ENCODE peak calls at places on chromosome 22, in six cellular contexts. D, J, Y, P, X and O are unnamed samples.

GRCh38 chr22:36862251-36863242 is 1.7 kb downstream of the NCF4 start:
- DNase-seq in D (no peak), J (no peak), Y (no peak), P (no peak), X (no peak), O (no peak)

GRCh38 chr22:17213976-17214375 is 5.3 kb downstream of the ADA2 start:
- DNase-seq in D (peak), J (peak), Y (peak), P (peak), X (peak), O (peak)

GRCh38 chr22:39351689-39352214 is 2.0 kb downstream of the SYNGR1 start:
- DNase-seq in D (no peak), J (no peak), Y (no peak), P (no peak), X (no peak), O (peak)

GRCh38 chr22:37321288-37321687 is 39.0 kb downstream of the CYTH4 start:
- DNase-seq in D (no peak), J (no peak), Y (no peak), P (no peak), X (no peak), O (no peak)

GRCh38 chr22:37161442-37161841 is 11.7 kb upstream of the IL2RB start:
- DNase-seq in D (peak), J (no peak), Y (no peak), P (no peak), X (peak), O (peak)

GRCh38 chr22:37763012-37763411 is 44.7 kb upstream of the GCAT start:
- DNase-seq in D (no peak), J (no peak), Y (no peak), P (no peak), X (no peak), O (no peak)

GRCh38 chr22:23063539-23064380 is 6.6 kb upstream of the GNAZ start:
- DNase-seq in D (no peak), J (peak), Y (no peak), P (no peak), X (no peak), O (no peak)

GRCh38 chr22:23305321-23305910 is 125.1 kb downstream of the BCR start:
- DNase-seq in D (peak), J (no peak), Y (peak), P (no peak), X (no peak), O (no peak)

GRCh38 chr22:31343235-31344191 is 2.6 kb downstream of the PATZ1 start:
- DNase-seq in D (peak), J (peak), Y (peak), P (peak), X (no peak), O (peak)

GRCh38 chr22:44497218-44497903 is 672 bp downstream of the RTL6 start:
- DNase-seq in D (no peak), J (peak), Y (peak), P (peak), X (no peak), O (peak)

GRCh38 chr22:36301384-36301828 is 48.5 kb downstream of the APOL1 start:
- DNase-seq in D (peak), J (peak), Y (peak), P (peak), X (peak), O (peak)

GRCh38 chr22:26656896-26657851 is at the start of gene MIAT:
- DNase-seq in D (no peak), J (peak), Y (no peak), P (peak), X (peak), O (peak)

GRCh38 chr22:37155971-37156370 is 6.3 kb upstream of the IL2RB start:
- DNase-seq in D (no peak), J (no peak), Y (no peak), P (no peak), X (no peak), O (no peak)

GRCh38 chr22:50641696-50642607 is 14.0 kb upstream of the ARSA start:
- DNase-seq in D (no peak), J (peak), Y (peak), P (peak), X (no peak), O (peak)

GRCh38 chr22:23696326-23696851 is 5.6 kb downstream of the RGL4 start:
- DNase-seq in D (no peak), J (no peak), Y (no peak), P (no peak), X (no peak), O (no peak)

GRCh38 chr22:35838849-35839646 is 121.4 kb downstream of the APOL5 start:
- DNase-seq in D (peak), J (no peak), Y (peak), P (peak), X (no peak), O (peak)

GRCh38 chr22:37708580-37709444 is 12.0 kb downstream of the TRIOBP start:
- DNase-seq in D (no peak), J (no peak), Y (no peak), P (no peak), X (no peak), O (no peak)

GRCh38 chr22:26914786-26915185 is 257.4 kb downstream of the MIAT start:
- DNase-seq in D (no peak), J (no peak), Y (no peak), P (no peak), X (no peak), O (no peak)

GRCh38 chr22:30286813-30287625 is 2.3 kb downstream of the CASTOR1 start:
- DNase-seq in D (peak), J (peak), Y (peak), P (peak), X (peak), O (peak)

GRCh38 chr22:39144101-39144815 is 8.2 kb downstream of the CBX7 start:
- DNase-seq in D (peak), J (no peak), Y (peak), P (peak), X (peak), O (peak)

GRCh38 chr22:18076060-18076497 is 1.7 kb upstream of the PEX26 start:
- DNase-seq in D (peak), J (peak), Y (peak), P (peak), X (peak), O (peak)

GRCh38 chr22:42041784-42042183 is 28.8 kb downstream of the NAGA start:
- DNase-seq in D (no peak), J (no peak), Y (no peak), P (no peak), X (no peak), O (no peak)

GRCh38 chr22:26559961-26560575 is 29.9 kb downstream of the TPST2 start:
- DNase-seq in D (no peak), J (no peak), Y (no peak), P (no peak), X (no peak), O (no peak)

GRCh38 chr22:33652596-33652995 is 267.7 kb downstream of the LARGE1 start:
- DNase-seq in D (no peak), J (no peak), Y (no peak), P (no peak), X (no peak), O (no peak)

GRCh38 chr22:42313204-42313603 is 42.8 kb upstream of the TCF20 start:
- DNase-seq in D (no peak), J (no peak), Y (no peak), P (no peak), X (no peak), O (peak)

GRCh38 chr22:33922268-33922667 is 2.0 kb upstream of the LARGE1 start:
- DNase-seq in D (no peak), J (no peak), Y (peak), P (peak), X (peak), O (peak)

GRCh38 chr22:50260801-50261614 is 475 bp downstream of the MAPK12 start:
- DNase-seq in D (peak), J (peak), Y (peak), P (peak), X (peak), O (peak)

GRCh38 chr22:50019316-50019715 is 6.8 kb upstream of the IL17REL start:
- DNase-seq in D (no peak), J (no peak), Y (no peak), P (no peak), X (no peak), O (no peak)

GRCh38 chr22:36528336-36528735 is 630 bp downstream of the EIF3D start:
- DNase-seq in D (no peak), J (no peak), Y (peak), P (no peak), X (peak), O (no peak)

GRCh38 chr22:35661377-35661937 is 13.2 kb downstream of the APOL6 start:
- DNase-seq in D (no peak), J (no peak), Y (peak), P (no peak), X (no peak), O (no peak)

GRCh38 chr22:50656122-50657070 is 16.2 kb upstream of the SHANK3 start:
- DNase-seq in D (peak), J (no peak), Y (peak), P (no peak), X (no peak), O (no peak)

GRCh38 chr22:33983558-33983957 is 63.3 kb upstream of the LARGE1 start:
- DNase-seq in D (no peak), J (no peak), Y (no peak), P (no peak), X (no peak), O (no peak)

GRCh38 chr22:23357028-23357427 is 176.7 kb downstream of the BCR start:
- DNase-seq in D (no peak), J (no peak), Y (no peak), P (no peak), X (no peak), O (no peak)

GRCh38 chr22:44939451-44939850 is 70.4 kb downstream of the PHF21B start:
- DNase-seq in D (no peak), J (no peak), Y (no peak), P (no peak), X (no peak), O (no peak)

GRCh38 chr22:30701872-30702271 is 7.2 kb downstream of the OSBP2 start:
- DNase-seq in D (peak), J (no peak), Y (no peak), P (no peak), X (no peak), O (no peak)

GRCh38 chr22:39926175-39927152 is 25.6 kb downstream of the GRAP2 start:
- DNase-seq in D (no peak), J (no peak), Y (no peak), P (no peak), X (no peak), O (no peak)

GRCh38 chr22:38289583-38290082 is 16.8 kb upstream of the TMEM184B start:
- DNase-seq in D (no peak), J (no peak), Y (no peak), P (no peak), X (no peak), O (no peak)

GRCh38 chr22:30486118-30486517 is 14.3 kb upstream of the SEC14L3 start:
- DNase-seq in D (no peak), J (no peak), Y (no peak), P (no peak), X (no peak), O (no peak)

GRCh38 chr22:17106161-17106784 is 14.9 kb downstream of the TMEM121B start:
- DNase-seq in D (no peak), J (no peak), Y (no peak), P (peak), X (no peak), O (peak)

GRCh38 chr22:18056802-18057474 is 20.9 kb upstream of the PEX26 start:
- DNase-seq in D (no peak), J (no peak), Y (no peak), P (no peak), X (peak), O (no peak)

GRCh38 chr22:20430641-20431519 is 6.7 kb downstream of the SCARF2 start:
- DNase-seq in D (peak), J (peak), Y (peak), P (peak), X (no peak), O (peak)

GRCh38 chr22:20429254-20430100 is 8.1 kb downstream of the SCARF2 start:
- DNase-seq in D (no peak), J (peak), Y (no peak), P (peak), X (peak), O (peak)

GRCh38 chr22:20431520-20432237 is 5.9 kb downstream of the SCARF2 start:
- DNase-seq in D (no peak), J (peak), Y (no peak), P (peak), X (no peak), O (peak)

GRCh38 chr22:20428496-20429253 is 8.9 kb downstream of the SCARF2 start:
- DNase-seq in D (no peak), J (no peak), Y (no peak), P (no peak), X (no peak), O (no peak)

DNA sequence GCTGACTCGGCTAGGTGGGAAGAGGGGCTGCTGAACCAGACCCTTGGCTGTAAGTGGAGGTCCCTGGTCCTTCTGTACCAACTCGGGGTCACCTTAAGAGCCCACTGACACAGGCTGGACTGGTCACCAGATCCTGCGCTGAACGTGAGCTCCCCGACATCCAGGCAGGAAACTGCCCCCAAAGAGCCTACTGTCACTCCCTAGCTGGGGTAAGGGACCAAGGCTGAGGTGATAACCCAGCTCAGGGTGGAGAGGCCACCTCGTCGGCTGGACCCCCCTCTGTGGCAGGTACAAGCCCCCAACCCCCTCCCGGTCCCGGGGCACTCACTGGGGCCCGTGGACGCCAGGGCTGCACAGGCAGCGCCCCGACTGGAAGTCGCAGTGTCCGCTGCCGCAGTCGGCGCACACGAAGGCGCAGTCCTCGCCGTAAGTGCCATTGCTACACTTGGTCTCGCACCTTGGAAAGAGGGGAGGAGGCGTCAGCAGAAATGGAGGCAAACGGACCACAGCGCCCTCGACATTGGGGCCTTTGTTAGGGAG is 7.5 kb downstream of the SCARF2 start:
- DNase-seq in D (no peak), J (no peak), Y (no peak), P (no peak), X (no peak), O (no peak)
- TF ChIP-seq EZH2 in D (no peak), J (peak), Y (no peak), P (no peak), X (no peak), O (no peak)

GRCh38 chr22:46956498-46957215 is 194.2 kb downstream of the TBC1D22A start:
- DNase-seq in D (no peak), J (no peak), Y (no peak), P (no peak), X (no peak), O (no peak)

GRCh38 chr22:46958191-46958590 is 195.7 kb downstream of the TBC1D22A start:
- DNase-seq in D (no peak), J (no peak), Y (no peak), P (no peak), X (no peak), O (no peak)

GRCh38 chr22:46959369-46959768 is 196.9 kb downstream of the TBC1D22A start:
- DNase-seq in D (no peak), J (no peak), Y (no peak), P (no peak), X (no peak), O (no peak)

GRCh38 chr22:46958649-46959048 is 196.2 kb downstream of the TBC1D22A start:
- DNase-seq in D (no peak), J (no peak), Y (no peak), P (peak), X (no peak), O (no peak)

DNA sequence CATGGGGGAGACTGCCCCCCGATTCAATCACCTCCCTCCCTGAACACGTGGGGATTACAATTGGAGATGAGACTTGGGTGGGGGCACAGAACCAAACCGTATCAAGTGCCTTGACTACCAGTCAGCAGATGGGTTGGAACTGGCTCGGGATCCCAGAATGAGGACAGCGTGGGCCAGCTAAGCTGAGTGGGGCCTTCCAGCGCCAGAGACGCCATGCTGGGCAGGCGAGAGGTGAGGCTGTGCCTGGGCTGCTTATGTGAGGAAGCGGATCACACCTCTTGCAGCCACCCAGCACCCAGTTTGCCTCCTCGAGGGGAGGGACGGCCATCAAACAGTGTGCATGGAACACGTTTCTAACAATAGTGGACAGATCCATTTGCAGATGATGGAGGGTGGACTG is 195.1 kb downstream of the TBC1D22A start:
- DNase-seq in D (no peak), J (no peak), Y (no peak), P (no peak), X (no peak), O (no peak)
- TF ChIP-seq EZH2 in D (no peak), J (no peak), Y (no peak), P (no peak), X (no peak), O (no peak)

GRCh38 chr22:27984723-27985122 is 65.7 kb upstream of the PITPNB start:
- DNase-seq in D (no peak), J (peak), Y (no peak), P (no peak), X (no peak), O (no peak)
- TF ChIP-seq EZH2 in D (no peak), J (no peak), Y (no peak), P (no peak), X (no peak), O (no peak)

GRCh38 chr22:48941903-48942625 is 885.6 kb downstream of the BRD1 start:
- DNase-seq in D (no peak), J (peak), Y (no peak), P (no peak), X (no peak), O (no peak)
- TF ChIP-seq EZH2 in D (no peak), J (no peak), Y (no peak), P (no peak), X (no peak), O (no peak)

GRCh38 chr22:43413826-43414225 is 2.0 kb downstream of the MPPED1 start:
- DNase-seq in D (no peak), J (no peak), Y (no peak), P (no peak), X (no peak), O (no peak)

GRCh38 chr22:43409800-43410199 is 2.0 kb upstream of the MPPED1 start:
- DNase-seq in D (no peak), J (no peak), Y (no peak), P (no peak), X (no peak), O (no peak)

GRCh38 chr22:43409046-43409445 is 2.8 kb upstream of the MPPED1 start:
- DNase-seq in D (no peak), J (no peak), Y (no peak), P (no peak), X (no peak), O (no peak)

GRCh38 chr22:43411981-43412807 is at the start of gene MPPED1:
- DNase-seq in D (no peak), J (no peak), Y (no peak), P (peak), X (no peak), O (peak)

GRCh38 chr22:43411040-43411919 is 534 bp upstream of the MPPED1 start:
- DNase-seq in D (no peak), J (no peak), Y (no peak), P (peak), X (no peak), O (peak)
- TF ChIP-seq EZH2 in D (no peak), J (no peak), Y (peak), P (peak), X (no peak), O (no peak)

DNA sequence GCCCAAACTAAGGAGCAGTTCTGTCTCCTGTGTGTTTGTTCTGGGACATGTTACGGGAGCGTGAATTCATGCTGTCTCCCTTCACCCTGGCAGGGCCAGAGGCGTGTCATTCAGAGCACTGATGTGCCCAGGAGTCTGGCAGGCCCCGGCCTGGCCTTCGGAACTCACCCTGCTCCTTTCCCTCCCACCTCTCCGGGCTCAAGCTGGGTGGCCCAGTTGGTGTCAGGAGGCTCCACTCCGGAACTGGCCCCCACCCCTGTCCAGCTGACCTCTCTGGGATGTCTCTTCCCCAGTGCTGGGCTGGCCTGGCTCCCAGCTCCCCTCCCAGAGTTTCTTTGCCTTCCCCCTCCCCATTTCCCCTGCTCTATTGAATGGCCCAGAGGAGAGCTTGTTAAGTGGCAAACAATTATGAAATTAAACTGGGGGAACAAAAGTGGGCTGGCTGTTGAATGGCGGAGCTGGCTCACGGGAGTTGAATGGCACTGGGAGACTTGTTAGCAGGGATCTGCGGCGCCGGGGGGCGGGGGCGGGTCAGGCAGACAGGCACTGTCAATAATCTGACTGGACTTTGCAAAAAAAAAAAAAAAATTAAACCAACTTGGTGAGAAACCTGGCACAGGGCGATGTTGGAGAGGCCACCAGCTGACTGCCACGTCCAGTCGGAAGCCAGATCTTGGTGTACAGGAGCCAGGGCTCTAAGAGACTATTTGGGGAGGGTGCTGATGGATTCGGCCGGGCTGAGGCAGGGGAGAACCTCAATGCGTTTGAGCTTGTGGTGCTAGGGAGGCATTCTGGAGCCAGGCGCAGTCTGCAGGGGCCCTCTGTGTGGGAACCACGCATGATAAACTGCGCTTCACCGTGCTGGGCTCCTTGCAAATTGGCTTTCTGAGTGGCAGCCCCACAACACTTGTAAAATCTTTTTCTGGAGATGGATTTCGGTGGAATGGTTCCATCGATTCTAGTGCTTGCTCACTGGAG is 1.3 kb downstream of the MPPED1 start:
- DNase-seq in D (no peak), J (no peak), Y (no peak), P (peak), X (no peak), O (no peak)
- TF ChIP-seq EZH2 in D (no peak), J (no peak), Y (no peak), P (no peak), X (no peak), O (no peak)

GRCh38 chr22:46582281-46582811 is 37.8 kb upstream of the GRAMD4 start:
- DNase-seq in D (no peak), J (no peak), Y (no peak), P (no peak), X (no peak), O (no peak)

GRCh38 chr22:46578824-46579561 is 41.2 kb upstream of the GRAMD4 start:
- DNase-seq in D (no peak), J (no peak), Y (peak), P (peak), X (no peak), O (no peak)

GRCh38 chr22:46579751-46580449 is 40.3 kb upstream of the GRAMD4 start:
- DNase-seq in D (no peak), J (no peak), Y (no peak), P (no peak), X (no peak), O (no peak)

GRCh38 chr22:46581580-46582244 is 38.5 kb upstream of the GRAMD4 start:
- DNase-seq in D (no peak), J (no peak), Y (no peak), P (no peak), X (no peak), O (no peak)

GRCh38 chr22:46580940-46581579 is 39.1 kb upstream of the GRAMD4 start:
- DNase-seq in D (no peak), J (no peak), Y (no peak), P (no peak), X (no peak), O (no peak)
- TF ChIP-seq EZH2 in D (no peak), J (no peak), Y (no peak), P (no peak), X (no peak), O (no peak)